ENCODE peak calls at places on chromosomes 12 and 14, in nine cellular contexts. One of them, this sample, is unnamed.

GRCh38 chr12:53053223-53054111 is 3.6 kb downstream of the TNS2 start:
- DNase-seq in esophagus muscularis mucosa: no peak
- DNase-seq in H1: no peak
- DNase-seq in prostate gland: peak; percentile 84
- DNase-seq in sigmoid colon: peak; percentile 83
- DNase-seq in breast epithelium: peak; percentile 83
- DNase-seq in HCT116: peak; percentile 73
- DNase-seq in stomach: peak; percentile 84
- DNase-seq in SK-N-SH: no peak
- DNase-seq in this sample: no peak

GRCh38 chr14:89899917-89900680 is 54.4 kb downstream of the EFCAB11 start:
- DNase-seq in H1: no peak
- DNase-seq in sigmoid colon: no peak
- DNase-seq in HCT116: peak; percentile 13
- DNase-seq in breast epithelium: no peak
- DNase-seq in SK-N-SH: peak; percentile 43
- DNase-seq in esophagus muscularis mucosa: no peak
- DNase-seq in prostate gland: no peak
- DNase-seq in stomach: no peak
- DNase-seq in this sample: no peak

GRCh38 chr12:96400631-96401060 is 407 bp upstream of the CDK17 start:
- DNase-seq in sigmoid colon: no peak
- DNase-seq in H1: no peak
- DNase-seq in esophagus muscularis mucosa: no peak
- DNase-seq in breast epithelium: no peak
- DNase-seq in HCT116: no peak
- DNase-seq in SK-N-SH: no peak
- DNase-seq in prostate gland: no peak
- DNase-seq in stomach: no peak
- DNase-seq in this sample: no peak

GRCh38 chr12:126243814-126244213 is 1178.6 kb downstream of the AACS start:
- DNase-seq in H1: no peak
- DNase-seq in HCT116: no peak
- DNase-seq in prostate gland: no peak
- DNase-seq in sigmoid colon: no peak
- DNase-seq in SK-N-SH: no peak
- DNase-seq in breast epithelium: no peak
- DNase-seq in esophagus muscularis mucosa: no peak
- DNase-seq in stomach: no peak
- DNase-seq in this sample: no peak

GRCh38 chr12:56631790-56632700 is 1.9 kb upstream of the BAZ2A start:
- DNase-seq in H1: no peak
- DNase-seq in sigmoid colon: peak; percentile 88
- DNase-seq in esophagus muscularis mucosa: peak; percentile 93
- DNase-seq in breast epithelium: peak; percentile 74
- DNase-seq in prostate gland: peak; percentile 88
- DNase-seq in SK-N-SH: peak; percentile 82
- DNase-seq in stomach: peak; percentile 82
- DNase-seq in HCT116: no peak
- DNase-seq in this sample: no peak

GRCh38 chr14:38210168-38210567 is 2.5 kb downstream of the SSTR1 start:
- DNase-seq in breast epithelium: no peak
- DNase-seq in HCT116: no peak
- DNase-seq in prostate gland: no peak
- DNase-seq in H1: no peak
- DNase-seq in stomach: peak; percentile 45
- DNase-seq in SK-N-SH: no peak
- DNase-seq in esophagus muscularis mucosa: no peak
- DNase-seq in sigmoid colon: no peak
- DNase-seq in this sample: no peak

GRCh38 chr12:52496054-52496453 is 3.0 kb upstream of the KRT6A start:
- DNase-seq in breast epithelium: no peak
- DNase-seq in prostate gland: no peak
- DNase-seq in stomach: no peak
- DNase-seq in HCT116: no peak
- DNase-seq in H1: no peak
- DNase-seq in SK-N-SH: no peak
- DNase-seq in esophagus muscularis mucosa: no peak
- DNase-seq in sigmoid colon: no peak
- DNase-seq in this sample: no peak

GRCh38 chr14:37580146-37580545 is 14.9 kb downstream of the FOXA1 start:
- DNase-seq in stomach: no peak
- DNase-seq in HCT116: no peak
- DNase-seq in SK-N-SH: no peak
- DNase-seq in H1: no peak
- DNase-seq in sigmoid colon: no peak
- DNase-seq in breast epithelium: no peak
- DNase-seq in esophagus muscularis mucosa: no peak
- DNase-seq in prostate gland: no peak
- DNase-seq in this sample: no peak

GRCh38 chr14:83053022-83053710 is 1519.5 kb upstream of the SEL1L start:
- DNase-seq in breast epithelium: no peak
- DNase-seq in HCT116: no peak
- DNase-seq in H1: no peak
- DNase-seq in stomach: no peak
- DNase-seq in prostate gland: no peak
- DNase-seq in sigmoid colon: no peak
- DNase-seq in SK-N-SH: no peak
- DNase-seq in esophagus muscularis mucosa: no peak
- DNase-seq in this sample: no peak

GRCh38 chr12:118498171-118498570 is 121.8 kb downstream of the SUDS3 start:
- DNase-seq in HCT116: no peak
- DNase-seq in stomach: peak; percentile 58
- DNase-seq in prostate gland: no peak
- DNase-seq in breast epithelium: no peak
- DNase-seq in H1: no peak
- DNase-seq in esophagus muscularis mucosa: no peak
- DNase-seq in sigmoid colon: peak; percentile 62
- DNase-seq in SK-N-SH: no peak
- DNase-seq in this sample: no peak

GRCh38 chr14:89902876-89903275 is 51.7 kb downstream of the EFCAB11 start:
- DNase-seq in H1: no peak
- DNase-seq in esophagus muscularis mucosa: no peak
- DNase-seq in sigmoid colon: no peak
- DNase-seq in breast epithelium: no peak
- DNase-seq in stomach: no peak
- DNase-seq in SK-N-SH: peak; percentile 37
- DNase-seq in prostate gland: no peak
- DNase-seq in HCT116: no peak
- DNase-seq in this sample: no peak

GRCh38 chr12:105561981-105562726 is 231.7 kb downstream of the C12orf75 start:
- DNase-seq in esophagus muscularis mucosa: no peak
- DNase-seq in stomach: peak; percentile 33
- DNase-seq in breast epithelium: no peak
- DNase-seq in sigmoid colon: peak; percentile 76
- DNase-seq in HCT116: peak; percentile 76
- DNase-seq in H1: no peak
- DNase-seq in prostate gland: peak; percentile 55
- DNase-seq in SK-N-SH: no peak
- DNase-seq in this sample: peak; percentile 48

GRCh38 chr12:115963030-115963480 is 314.4 kb downstream of the MED13L start:
- DNase-seq in sigmoid colon: no peak
- DNase-seq in prostate gland: no peak
- DNase-seq in breast epithelium: no peak
- DNase-seq in HCT116: no peak
- DNase-seq in esophagus muscularis mucosa: no peak
- DNase-seq in SK-N-SH: no peak
- DNase-seq in H1: no peak
- DNase-seq in stomach: no peak
- DNase-seq in this sample: no peak

GRCh38 chr14:31927348-31927826 is 149.7 kb upstream of the ARHGAP5 start:
- DNase-seq in stomach: no peak
- DNase-seq in prostate gland: no peak
- DNase-seq in HCT116: no peak
- DNase-seq in breast epithelium: no peak
- DNase-seq in esophagus muscularis mucosa: no peak
- DNase-seq in SK-N-SH: no peak
- DNase-seq in sigmoid colon: no peak
- DNase-seq in H1: no peak
- DNase-seq in this sample: no peak

GRCh38 chr12:131153956-131154355 is 200.2 kb downstream of the ADGRD1 start:
- DNase-seq in SK-N-SH: no peak
- DNase-seq in prostate gland: no peak
- DNase-seq in H1: no peak
- DNase-seq in HCT116: no peak
- DNase-seq in breast epithelium: no peak
- DNase-seq in sigmoid colon: no peak
- DNase-seq in esophagus muscularis mucosa: peak; percentile 68
- DNase-seq in stomach: no peak
- DNase-seq in this sample: no peak

GRCh38 chr14:51342226-51342625 is 102.2 kb downstream of the TMX1 start:
- DNase-seq in SK-N-SH: no peak
- DNase-seq in prostate gland: no peak
- DNase-seq in sigmoid colon: no peak
- DNase-seq in esophagus muscularis mucosa: peak; percentile 1
- DNase-seq in stomach: no peak
- DNase-seq in H1: no peak
- DNase-seq in HCT116: no peak
- DNase-seq in breast epithelium: no peak
- DNase-seq in this sample: peak; percentile 18

GRCh38 chr12:113241191-113242017 is 20.1 kb downstream of the TPCN1 start:
- DNase-seq in breast epithelium: no peak
- DNase-seq in esophagus muscularis mucosa: no peak
- DNase-seq in prostate gland: peak; percentile 70
- DNase-seq in H1: no peak
- DNase-seq in SK-N-SH: no peak
- DNase-seq in HCT116: no peak
- DNase-seq in stomach: peak; percentile 36
- DNase-seq in sigmoid colon: no peak
- DNase-seq in this sample: peak; percentile 84

GRCh38 chr14:94542111-94542810 is 19.0 kb upstream of the SERPINA4 start:
- DNase-seq in sigmoid colon: no peak
- DNase-seq in H1: no peak
- DNase-seq in esophagus muscularis mucosa: no peak
- DNase-seq in stomach: no peak
- DNase-seq in SK-N-SH: no peak
- DNase-seq in prostate gland: no peak
- DNase-seq in breast epithelium: no peak
- DNase-seq in HCT116: no peak
- DNase-seq in this sample: no peak

GRCh38 chr14:67934087-67934486 is 114.5 kb downstream of the RAD51B start:
- DNase-seq in stomach: no peak
- DNase-seq in esophagus muscularis mucosa: no peak
- DNase-seq in prostate gland: peak; percentile 59
- DNase-seq in SK-N-SH: peak; percentile 53
- DNase-seq in sigmoid colon: no peak
- DNase-seq in HCT116: peak; percentile 71
- DNase-seq in H1: peak; percentile 29
- DNase-seq in breast epithelium: no peak
- DNase-seq in this sample: peak; percentile 64

GRCh38 chr12:105538880-105539279 is 208.4 kb downstream of the C12orf75 start:
- DNase-seq in esophagus muscularis mucosa: no peak
- DNase-seq in breast epithelium: no peak
- DNase-seq in HCT116: no peak
- DNase-seq in stomach: no peak
- DNase-seq in SK-N-SH: no peak
- DNase-seq in sigmoid colon: no peak
- DNase-seq in prostate gland: no peak
- DNase-seq in H1: no peak
- DNase-seq in this sample: no peak

GRCh38 chr14:55228261-55228660 is 36.9 kb upstream of the DLGAP5 start:
- DNase-seq in breast epithelium: no peak
- DNase-seq in SK-N-SH: no peak
- DNase-seq in HCT116: no peak
- DNase-seq in sigmoid colon: no peak
- DNase-seq in H1: no peak
- DNase-seq in stomach: no peak
- DNase-seq in esophagus muscularis mucosa: no peak
- DNase-seq in prostate gland: no peak
- DNase-seq in this sample: no peak

GRCh38 chr14:103695331-103696026 is 19.8 kb downstream of the XRCC3 start:
- DNase-seq in SK-N-SH: peak; percentile 44
- DNase-seq in HCT116: no peak
- DNase-seq in esophagus muscularis mucosa: no peak
- DNase-seq in prostate gland: no peak
- DNase-seq in stomach: no peak
- DNase-seq in breast epithelium: no peak
- DNase-seq in H1: no peak
- DNase-seq in sigmoid colon: no peak
- DNase-seq in this sample: no peak
- TF ChIP-seq POLR2AphosphoS5 in SK-N-SH: no peak
- TF ChIP-seq POLR2AphosphoS5 in HCT116: no peak
- TF ChIP-seq POLR2AphosphoS5 in esophagus muscularis mucosa: no peak
- TF ChIP-seq POLR2AphosphoS5 in prostate gland: no peak
- TF ChIP-seq POLR2AphosphoS5 in stomach: no peak
- TF ChIP-seq POLR2AphosphoS5 in breast epithelium: no peak
- TF ChIP-seq POLR2AphosphoS5 in H1: no peak
- TF ChIP-seq POLR2AphosphoS5 in sigmoid colon: no peak
- TF ChIP-seq POLR2AphosphoS5 in this sample: no peak

GRCh38 chr12:6205144-6205539 is 4.9 kb downstream of the CD9 start:
- DNase-seq in esophagus muscularis mucosa: no peak
- DNase-seq in breast epithelium: no peak
- DNase-seq in HCT116: no peak
- DNase-seq in prostate gland: peak; percentile 64
- DNase-seq in H1: no peak
- DNase-seq in sigmoid colon: peak; percentile 93
- DNase-seq in SK-N-SH: no peak
- DNase-seq in stomach: no peak
- DNase-seq in this sample: no peak
- H3K27ac ChIP-seq in esophagus muscularis mucosa: peak overlapping the region; percentile 99
- H3K27ac ChIP-seq in breast epithelium: peak overlapping the region; percentile 98
- H3K27ac ChIP-seq in HCT116: no peak overlapping the region
- H3K27ac ChIP-seq in prostate gland: peak overlapping the region; percentile 98
- H3K27ac ChIP-seq in H1: peak overlapping the region; percentile 86
- H3K27ac ChIP-seq in sigmoid colon: peak overlapping the region; percentile 100
- H3K27ac ChIP-seq in SK-N-SH: no peak overlapping the region
- H3K27ac ChIP-seq in stomach: peak overlapping the region; percentile 94
- H3K27ac ChIP-seq in this sample: no peak overlapping the region

DNA sequence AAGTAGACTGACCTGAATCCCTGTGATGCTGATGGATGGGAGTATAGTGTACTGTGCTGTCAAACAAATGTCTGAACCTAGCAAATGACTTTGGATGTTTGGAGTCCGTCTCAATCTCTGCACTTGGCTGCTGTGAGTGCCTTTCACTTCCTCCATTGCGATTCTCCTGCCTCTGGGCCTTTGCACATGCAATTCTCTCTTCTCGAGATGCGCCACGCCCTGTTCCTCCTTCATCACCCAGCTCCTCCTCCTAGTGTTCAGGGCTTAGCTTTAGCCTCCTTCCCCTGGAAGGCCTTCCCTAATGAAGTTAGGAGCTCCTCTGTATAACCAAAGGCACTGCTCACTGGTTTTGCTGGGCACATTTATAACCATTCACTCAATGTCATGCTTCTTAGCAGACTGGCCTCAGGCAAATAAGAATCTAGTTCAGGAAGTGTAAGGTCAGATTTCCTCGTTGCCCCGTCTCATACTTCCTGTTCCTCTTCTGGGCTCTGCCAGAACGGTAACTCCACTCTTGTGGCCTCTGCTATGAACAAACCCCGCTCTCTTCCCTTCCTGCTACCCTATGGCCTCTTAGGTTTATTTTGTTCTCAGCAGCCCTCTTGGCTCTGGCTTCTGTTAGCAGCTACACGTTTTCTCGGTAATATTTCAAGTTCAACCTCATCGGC is 171.4 kb downstream of the CRADD start:
- DNase-seq in prostate gland: no peak
- DNase-seq in H1: no peak
- DNase-seq in sigmoid colon: no peak
- DNase-seq in stomach: no peak
- DNase-seq in SK-N-SH: no peak
- DNase-seq in HCT116: no peak
- DNase-seq in breast epithelium: no peak
- DNase-seq in esophagus muscularis mucosa: no peak
- DNase-seq in this sample: no peak
- TF ChIP-seq POLR2AphosphoS5 in prostate gland: no peak
- TF ChIP-seq POLR2AphosphoS5 in H1: no peak
- TF ChIP-seq POLR2AphosphoS5 in sigmoid colon: no peak
- TF ChIP-seq POLR2AphosphoS5 in stomach: no peak
- TF ChIP-seq POLR2AphosphoS5 in SK-N-SH: no peak
- TF ChIP-seq POLR2AphosphoS5 in HCT116: no peak
- TF ChIP-seq POLR2AphosphoS5 in breast epithelium: no peak
- TF ChIP-seq POLR2AphosphoS5 in esophagus muscularis mucosa: no peak
- TF ChIP-seq POLR2AphosphoS5 in this sample: no peak

GRCh38 chr12:122422769-122423257 is 344 bp upstream of the CLIP1 start:
- DNase-seq in breast epithelium: no peak
- DNase-seq in H1: no peak
- DNase-seq in prostate gland: no peak
- DNase-seq in esophagus muscularis mucosa: no peak
- DNase-seq in HCT116: no peak
- DNase-seq in SK-N-SH: no peak
- DNase-seq in sigmoid colon: peak; percentile 72
- DNase-seq in stomach: no peak
- DNase-seq in this sample: no peak
- H3K27ac ChIP-seq in breast epithelium: peak overlapping the region; percentile 100
- H3K27ac ChIP-seq in H1: peak overlapping the region; percentile 41
- H3K27ac ChIP-seq in prostate gland: peak overlapping the region; percentile 79
- H3K27ac ChIP-seq in esophagus muscularis mucosa: peak overlapping the region; percentile 99
- H3K27ac ChIP-seq in HCT116: peak overlapping the region; percentile 95
- H3K27ac ChIP-seq in SK-N-SH: peak overlapping the region; percentile 83
- H3K27ac ChIP-seq in sigmoid colon: peak overlapping the region; percentile 92
- H3K27ac ChIP-seq in stomach: peak overlapping the region; percentile 89
- H3K27ac ChIP-seq in this sample: peak overlapping the region; percentile 99

This sample was measured in Panc1.